ENCODE peak calls at places on chromosomes 1 and 21, in nine cellular contexts. T, O, S, L, W, E, N, U and D are unnamed samples.

GRCh38 chr1:172405912-172406311 is 14.6 kb upstream of the C1orf105 start:
- ATAC-seq in T (no peak), O (no peak), S (peak; percentile 61), L (no peak), W (no peak), E (no peak), N (no peak), U (no peak), D (no peak)

GRCh38 chr1:42167611-42168396 is 3.3 kb upstream of the GUCA2A start:
- ATAC-seq in T (no peak), O (no peak), S (no peak), L (no peak), W (no peak), E (no peak), N (no peak), U (no peak), D (no peak)

GRCh38 chr21:22941779-22942178 is 1943.6 kb downstream of the NCAM2 start:
- ATAC-seq in T (no peak), O (no peak), S (no peak), L (no peak), W (no peak), E (no peak), N (no peak), U (no peak), D (no peak)

GRCh38 chr1:225378880-225379279 is 49.0 kb downstream of the LBR start:
- ATAC-seq in T (no peak), O (no peak), S (no peak), L (peak; percentile 93), W (peak; percentile 63), E (peak; percentile 91), N (no peak), U (peak; percentile 67), D (no peak)

GRCh38 chr1:150002217-150002616 is 8.3 kb downstream of the OTUD7B start:
- ATAC-seq in T (no peak), O (no peak), S (no peak), L (no peak), W (no peak), E (no peak), N (no peak), U (peak; percentile 21), D (no peak)

GRCh38 chr1:36880155-36881070 is 153.9 kb downstream of the GRIK3 start:
- ATAC-seq in T (no peak), O (no peak), S (no peak), L (no peak), W (no peak), E (no peak), N (no peak), U (no peak), D (no peak)

GRCh38 chr1:94633051-94633450 is 91.5 kb upstream of the F3 start:
- ATAC-seq in T (no peak), O (no peak), S (no peak), L (no peak), W (no peak), E (no peak), N (no peak), U (peak; percentile 42), D (no peak)

GRCh38 chr21:38380391-38381137 is 117.7 kb downstream of the ERG start:
- ATAC-seq in T (no peak), O (no peak), S (no peak), L (no peak), W (no peak), E (no peak), N (no peak), U (no peak), D (no peak)

GRCh38 chr1:82318921-82319320 is 518.2 kb downstream of the ADGRL2 start:
- ATAC-seq in T (no peak), O (no peak), S (no peak), L (no peak), W (no peak), E (no peak), N (no peak), U (no peak), D (no peak)

GRCh38 chr21:14595449-14595848 is 49.3 kb upstream of the SAMSN1 start:
- ATAC-seq in T (no peak), O (no peak), S (no peak), L (no peak), W (no peak), E (no peak), N (no peak), U (no peak), D (no peak)

GRCh38 chr21:40714516-40714915 is 132.4 kb downstream of the DSCAM start:
- ATAC-seq in T (no peak), O (no peak), S (no peak), L (no peak), W (no peak), E (no peak), N (no peak), U (no peak), D (no peak)

GRCh38 chr1:170664283-170664827 is 424 bp downstream of the PRRX1 start:
- ATAC-seq in T (no peak), O (no peak), S (no peak), L (peak; percentile 38), W (peak; percentile 38), E (peak; percentile 43), N (no peak), U (peak; percentile 41), D (no peak)

GRCh38 chr1:2060082-2060481 is 9.9 kb downstream of the PRKCZ start:
- ATAC-seq in T (no peak), O (no peak), S (no peak), L (peak; percentile 16), W (no peak), E (no peak), N (no peak), U (peak; percentile 71), D (peak; percentile 27)

GRCh38 chr1:206117151-206117948 is at the start of gene AVPR1B:
- ATAC-seq in T (peak; percentile 24), O (peak; percentile 64), S (peak; percentile 86), L (peak; percentile 83), W (peak; percentile 83), E (peak; percentile 92), N (peak; percentile 83), U (peak; percentile 83), D (peak; percentile 82)

GRCh38 chr1:59442492-59442891 is 145.6 kb downstream of the FGGY start:
- ATAC-seq in T (no peak), O (no peak), S (peak; percentile 30), L (no peak), W (no peak), E (no peak), N (no peak), U (no peak), D (no peak)

GRCh38 chr1:226082959-226083302 is 20.4 kb downstream of the H3-3A start:
- ATAC-seq in T (peak; percentile 16), O (peak; percentile 13), S (peak; percentile 24), L (peak; percentile 75), W (peak; percentile 62), E (peak; percentile 80), N (peak; percentile 19), U (peak; percentile 82), D (no peak)

GRCh38 chr1:110383311-110383990 is 7.4 kb downstream of the SLC16A4 start:
- ATAC-seq in T (no peak), O (no peak), S (no peak), L (peak; percentile 16), W (no peak), E (no peak), N (peak; percentile 42), U (no peak), D (no peak)

GRCh38 chr1:51313268-51313852 is 17.0 kb downstream of the TTC39A start:
- ATAC-seq in T (no peak), O (no peak), S (no peak), L (no peak), W (peak; percentile 7), E (no peak), N (no peak), U (peak; percentile 9), D (no peak)

GRCh38 chr1:43653893-43654292 is 3.9 kb downstream of the KDM4A start:
- ATAC-seq in T (no peak), O (no peak), S (no peak), L (no peak), W (no peak), E (no peak), N (no peak), U (no peak), D (no peak)

GRCh38 chr1:172457479-172458130 is 13.7 kb upstream of the PIGC start:
- ATAC-seq in T (no peak), O (no peak), S (no peak), L (no peak), W (no peak), E (no peak), N (no peak), U (no peak), D (no peak)

GRCh38 chr21:17921579-17922530 is 102.7 kb upstream of the C21orf91 start:
- ATAC-seq in T (no peak), O (no peak), S (no peak), L (peak; percentile 89), W (peak; percentile 62), E (peak; percentile 87), N (no peak), U (peak; percentile 34), D (no peak)

GRCh38 chr1:217333939-217334338 is 297.0 kb downstream of the GPATCH2 start:
- ATAC-seq in T (no peak), O (no peak), S (no peak), L (no peak), W (no peak), E (no peak), N (no peak), U (no peak), D (no peak)

GRCh38 chr1:192521734-192522133 is 53.8 kb upstream of the RGS1 start:
- ATAC-seq in T (no peak), O (no peak), S (no peak), L (peak; percentile 50), W (no peak), E (peak; percentile 63), N (no peak), U (no peak), D (no peak)

GRCh38 chr21:26148071-26148470 is 22.5 kb downstream of the APP start:
- ATAC-seq in T (no peak), O (peak; percentile 39), S (no peak), L (peak; percentile 80), W (no peak), E (peak; percentile 92), N (peak; percentile 14), U (peak; percentile 89), D (no peak)

GRCh38 chr1:919271-919872 is 4.4 kb upstream of the SAMD11 start:
- ATAC-seq in T (no peak), O (no peak), S (no peak), L (no peak), W (no peak), E (no peak), N (no peak), U (no peak), D (no peak)

GRCh38 chr1:43293896-43294760 is 6.7 kb upstream of the TIE1 start:
- ATAC-seq in T (no peak), O (no peak), S (no peak), L (peak; percentile 57), W (peak; percentile 71), E (peak; percentile 32), N (no peak), U (peak; percentile 44), D (no peak)

GRCh38 chr1:24971539-24971938 is 41.5 kb upstream of the RUNX3 start:
- ATAC-seq in T (peak; percentile 43), O (peak; percentile 52), S (no peak), L (no peak), W (no peak), E (no peak), N (peak; percentile 59), U (no peak), D (no peak)

GRCh38 chr21:34545079-34545884 is 33.3 kb upstream of the KCNE1 start:
- ATAC-seq in T (no peak), O (peak; percentile 39), S (peak; percentile 78), L (peak; percentile 87), W (peak; percentile 42), E (peak; percentile 71), N (no peak), U (peak; percentile 83), D (peak; percentile 95)

GRCh38 chr1:182126272-182126800 is 64.8 kb upstream of the ZNF648 start:
- ATAC-seq in T (no peak), O (no peak), S (no peak), L (no peak), W (no peak), E (no peak), N (no peak), U (no peak), D (no peak)